ENCODE peak calls at places on chromosome 9, in five cellular contexts. K is midbrain, G is COR-L47, M is G401, Y is esophagus squamous epithelium. R is an unnamed sample.

GRCh38 chr9:971901-972511 is 4.4 kb upstream of the DMRT3 start:
- DNase-seq in K (no peak), G (no peak), M (no peak), Y (no peak), R (no peak)

GRCh38 chr9:90433398-90433890 is 209.2 kb downstream of the DIRAS2 start:
- DNase-seq in K (no peak), G (no peak), M (peak; percentile 73), Y (no peak), R (no peak)

GRCh38 chr9:15253197-15253596 is 53.8 kb downstream of the TTC39B start:
- DNase-seq in K (no peak), G (no peak), M (no peak), Y (no peak), R (no peak)

GRCh38 chr9:70923941-70924340 is 197.5 kb downstream of the TRPM3 start:
- DNase-seq in K (no peak), G (no peak), M (peak; percentile 33), Y (no peak), R (no peak)

GRCh38 chr9:95910770-95911340 is 35.4 kb downstream of the ERCC6L2 start:
- DNase-seq in K (no peak), G (no peak), M (no peak), Y (no peak), R (no peak)

GRCh38 chr9:93636667-93637066 is 60.3 kb downstream of the PHF2 start:
- DNase-seq in K (no peak), G (no peak), M (no peak), Y (no peak), R (no peak)

GRCh38 chr9:90309809-90310522 is 332.7 kb downstream of the DIRAS2 start:
- DNase-seq in K (no peak), G (no peak), M (no peak), Y (no peak), R (no peak)

GRCh38 chr9:84239341-84239740 is 101.2 kb downstream of the SLC28A3 start:
- DNase-seq in K (no peak), G (no peak), M (no peak), Y (no peak), R (no peak)

GRCh38 chr9:134341306-134341705 is 15.1 kb downstream of the RXRA start:
- DNase-seq in K (peak; percentile 28), G (no peak), M (no peak), Y (no peak), R (no peak)

GRCh38 chr9:126692759-126693427 is 79.2 kb downstream of the LMX1B start:
- DNase-seq in K (no peak), G (no peak), M (no peak), Y (no peak), R (no peak)

GRCh38 chr9:128428644-128429504 is 8.2 kb downstream of the CERCAM start:
- DNase-seq in K (no peak), G (no peak), M (no peak), Y (no peak), R (no peak)

GRCh38 chr9:14320272-14321245 is 6.6 kb upstream of the NFIB start:
- DNase-seq in K (no peak), G (peak; percentile 29), M (peak; percentile 58), Y (no peak), R (no peak)

GRCh38 chr9:95552814-95553546 is 36.2 kb upstream of the PTCH1 start:
- DNase-seq in K (no peak), G (no peak), M (peak; percentile 24), Y (no peak), R (no peak)